ENCODE peak calls at places on chromosomes 11 and 22, in seven cellular contexts. E is H1, M is WTC11, H is HEK293T, P is HepG2, S is K562, L is HCT116. Z is an unnamed sample.

GRCh38 chr22:48893288-48894063 is 934.2 kb downstream of the BRD1 start:
- DNase-seq in E (no peak), M (no peak), H (no peak), P (no peak), S (no peak), L (no peak), Z (no peak)

GRCh38 chr11:18105802-18106574 is at the start of gene SAAL1:
- DNase-seq in E (peak; percentile 46), M (peak; percentile 95), H (peak; percentile 93), P (peak; percentile 73), S (peak; percentile 91), L (peak; percentile 74), Z (peak; percentile 35)

GRCh38 chr22:24685804-24686203 is 82.8 kb downstream of the GGT1 start:
- DNase-seq in E (no peak), M (peak; percentile 66), H (no peak), P (no peak), S (no peak), L (no peak), Z (no peak)

GRCh38 chr11:63491614-63492372 is 826 bp upstream of the PLAAT5 start:
- DNase-seq in E (no peak), M (no peak), H (no peak), P (peak; percentile 92), S (no peak), L (no peak), Z (no peak)

GRCh38 chr22:49527611-49528419 is 299.9 kb downstream of the BRD1 start:
- DNase-seq in E (no peak), M (no peak), H (no peak), P (no peak), S (no peak), L (no peak), Z (no peak)

GRCh38 chr11:11582261-11582701 is 39.5 kb downstream of the GALNT18 start:
- DNase-seq in E (no peak), M (no peak), H (no peak), P (no peak), S (no peak), L (no peak), Z (no peak)

GRCh38 chr11:129248618-129249017 is 56.5 kb upstream of the ARHGAP32 start:
- DNase-seq in E (no peak), M (no peak), H (no peak), P (peak; percentile 77), S (no peak), L (no peak), Z (no peak)

GRCh38 chr11:128903248-128904041 is 12.3 kb downstream of the KCNJ5 start:
- DNase-seq in E (no peak), M (no peak), H (no peak), P (no peak), S (no peak), L (no peak), Z (no peak)

GRCh38 chr22:17346578-17346977 is 22.7 kb upstream of the CECR2 start:
- DNase-seq in E (no peak), M (no peak), H (no peak), P (no peak), S (no peak), L (no peak), Z (no peak)
- TF ChIP-seq SP1 in E (no peak), M (no peak), H (no peak), P (no peak), S (no peak), L (no peak), Z (no peak)

GRCh38 chr11:32436751-32437405 is 1.5 kb upstream of the WT1 start:
- DNase-seq in E (no peak), M (peak; percentile 36), H (no peak), P (no peak), S (no peak), L (no peak), Z (no peak)

GRCh38 chr11:32435947-32436750 is 810 bp upstream of the WT1 start:
- DNase-seq in E (no peak), M (peak; percentile 50), H (no peak), P (no peak), S (no peak), L (no peak), Z (no peak)

GRCh38 chr11:32434387-32435151 is 770 bp downstream of the WT1 start:
- DNase-seq in E (no peak), M (peak; percentile 66), H (peak; percentile 61), P (peak; percentile 5), S (peak; percentile 76), L (no peak), Z (no peak)

GRCh38 chr11:32435152-32435480 is 223 bp downstream of the WT1 start:
- DNase-seq in E (no peak), M (no peak), H (no peak), P (no peak), S (peak; percentile 32), L (no peak), Z (no peak)

GRCh38 chr11:32435511-32435946 is at the start of gene WT1:
- DNase-seq in E (no peak), M (peak; percentile 76), H (peak; percentile 56), P (no peak), S (peak; percentile 85), L (no peak), Z (no peak)
- TF ChIP-seq SP1 in E (no peak), M (no peak), H (no peak), P (no peak), S (peak; percentile 53), L (no peak), Z (no peak)

DNA sequence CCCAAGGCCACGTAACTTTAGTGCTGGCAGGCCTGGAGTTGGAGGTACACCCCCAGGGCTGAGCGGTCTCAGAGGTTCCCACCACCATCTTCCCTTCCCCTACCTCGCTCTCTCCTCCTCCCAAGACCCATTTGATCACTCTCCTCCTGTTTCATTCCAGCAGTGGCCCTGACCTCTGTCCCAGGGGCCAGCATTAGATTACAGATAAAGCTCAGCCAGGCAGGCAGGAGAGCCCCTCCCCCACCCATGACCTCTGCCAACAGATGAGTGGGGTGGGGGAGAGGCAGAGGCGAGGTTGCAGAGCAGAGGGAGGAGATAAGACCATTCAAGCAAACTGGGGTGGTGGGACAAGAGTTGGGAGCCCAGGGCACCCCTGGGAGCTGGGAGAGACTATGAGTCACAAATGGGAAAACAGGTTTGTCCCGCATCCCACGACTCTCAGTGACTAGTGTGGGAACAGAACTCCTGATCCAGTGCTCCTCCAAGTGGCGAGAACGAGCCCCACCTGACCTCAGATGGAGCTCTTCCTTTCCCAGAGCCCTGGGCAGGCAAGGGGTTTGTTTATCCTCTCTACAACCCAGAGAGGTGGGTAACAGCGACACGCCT is 367.9 kb downstream of the MN1 start:
- DNase-seq in E (no peak), M (no peak), H (no peak), P (no peak), S (no peak), L (no peak), Z (no peak)
- TF ChIP-seq SP1 in E (no peak), M (no peak), H (no peak), P (no peak), S (no peak), L (no peak), Z (no peak)

GRCh38 chr11:19394525-19395016 is 153.8 kb upstream of the E2F8 start:
- DNase-seq in E (no peak), M (no peak), H (no peak), P (no peak), S (no peak), L (no peak), Z (peak; percentile 60)

GRCh38 chr11:19393119-19393518 is 152.4 kb upstream of the E2F8 start:
- DNase-seq in E (no peak), M (no peak), H (no peak), P (no peak), S (no peak), L (no peak), Z (no peak)

GRCh38 chr11:19393941-19394340 is 153.2 kb upstream of the E2F8 start:
- DNase-seq in E (no peak), M (no peak), H (no peak), P (no peak), S (no peak), L (no peak), Z (no peak)

GRCh38 chr11:19392321-19392720 is 151.6 kb upstream of the E2F8 start:
- DNase-seq in E (no peak), M (no peak), H (no peak), P (no peak), S (no peak), L (no peak), Z (no peak)

DNA sequence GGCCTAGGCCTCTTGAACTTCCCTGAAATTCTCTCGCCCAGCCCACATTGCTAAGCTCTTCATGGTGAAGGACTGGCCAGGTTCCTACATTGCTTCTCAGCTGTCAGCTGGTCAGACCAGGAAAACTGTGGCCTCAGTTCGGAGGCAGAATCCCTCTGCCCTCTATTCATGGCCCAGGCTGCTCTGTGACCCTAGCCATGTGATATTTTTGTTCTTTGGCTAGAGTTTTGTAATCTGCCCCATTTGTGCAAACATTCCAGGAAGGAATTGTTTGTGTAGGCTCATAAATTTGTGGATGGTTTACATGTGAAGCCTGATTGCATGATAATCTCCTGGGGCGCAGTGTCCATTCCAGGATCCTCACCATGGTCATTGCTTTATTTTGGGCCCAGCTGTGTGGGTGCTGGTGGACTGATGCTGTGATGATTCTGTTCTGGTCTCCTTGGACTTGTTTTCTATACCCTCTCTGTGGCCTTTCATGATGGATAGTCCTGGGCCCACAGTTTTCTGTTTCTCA is 149.1 kb upstream of the E2F8 start:
- DNase-seq in E (no peak), M (no peak), H (no peak), P (peak; percentile 27), S (no peak), L (no peak), Z (no peak)
- TF ChIP-seq SP1 in E (no peak), M (no peak), H (no peak), P (no peak), S (no peak), L (no peak), Z (no peak)

GRCh38 chr11:69958308-69958707 is 119.8 kb upstream of the ANO1 start:
- DNase-seq in E (no peak), M (no peak), H (no peak), P (no peak), S (no peak), L (no peak), Z (no peak)
- TF ChIP-seq SP1 in E (no peak), M (no peak), H (no peak), P (no peak), S (no peak), L (no peak), Z (no peak)

Z was measured in GM12878.